ENCODE peak calls at places on chromosomes 6 and 20, in nine cellular contexts. L, J, W, F, B, Z, U, S and C are unnamed samples.

GRCh38 chr6:53246924-53247323 is 98.3 kb upstream of the GCM1 start:
- DNase-seq in S (no peak), W (no peak), Z (no peak), U (no peak), L (no peak), F (no peak), B (peak), J (no peak), C (no peak)

GRCh38 chr20:33947709-33948295 is 45.9 kb upstream of the RALY start:
- DNase-seq in U (no peak), Z (peak), B (no peak), J (peak), S (no peak), L (no peak), W (peak), F (no peak), C (no peak)

GRCh38 chr20:63533871-63534393 is 3.2 kb downstream of the PTK6 start:
- DNase-seq in S (no peak), Z (no peak), F (no peak), W (no peak), B (no peak), L (no peak), J (no peak), U (no peak), C (no peak)

GRCh38 chr6:111843347-111844147 is 29.7 kb downstream of the FYN start:
- DNase-seq in W (no peak), F (no peak), Z (no peak), S (no peak), L (no peak), U (peak), J (no peak), B (no peak), C (no peak)

GRCh38 chr6:32692019-32692418 is 25.6 kb upstream of the HLA-DQB1 start:
- DNase-seq in S (no peak), B (no peak), W (peak), Z (peak), J (peak), F (peak), L (no peak), U (no peak), C (no peak)

GRCh38 chr20:63147532-63147931 is 68.4 kb downstream of the YTHDF1 start:
- DNase-seq in Z (no peak), J (no peak), F (no peak), L (no peak), B (no peak), U (no peak), S (no peak), W (no peak), C (no peak)

GRCh38 chr6:47159763-47160162 is 117.6 kb upstream of the ADGRF1 start:
- DNase-seq in U (no peak), L (no peak), W (no peak), S (no peak), Z (no peak), F (no peak), B (no peak), J (no peak), C (no peak)

GRCh38 chr6:89275900-89276299 is 39.2 kb downstream of the GABRR2 start:
- DNase-seq in B (no peak), Z (no peak), W (no peak), F (no peak), J (no peak), L (no peak), S (no peak), U (no peak), C (no peak)

GRCh38 chr20:38714308-38714707 is 10.0 kb upstream of the SLC32A1 start:
- DNase-seq in B (no peak), Z (no peak), S (no peak), W (no peak), J (no peak), U (no peak), F (no peak), L (no peak), C (no peak)

GRCh38 chr6:16766043-16766521 is 4.8 kb upstream of the ATXN1 start:
- DNase-seq in B (no peak), L (no peak), W (no peak), S (no peak), Z (no peak), J (peak), U (no peak), F (no peak), C (no peak)

GRCh38 chr6:37579444-37580067 is 79.9 kb upstream of the CCDC167 start:
- DNase-seq in J (no peak), Z (no peak), S (no peak), U (no peak), F (no peak), B (no peak), W (no peak), L (no peak), C (no peak)